ENCODE peak calls at places on chromosomes 2 and 18, in four cellular contexts. One of them, this sample, is unnamed.

GRCh38 chr2:218853766-218854165 is 5.8 kb upstream of the WNT6 start:
- DNase-seq in stimulated activated CD4-positive, alpha-beta T cell treated with anti-CD3 and anti-CD28 coated beads, Interleukin-1b, Interleukin-23, amount 100 ng/mL, for 24 hours: no peak
- DNase-seq in left ventricle myocardium inferior: no peak
- DNase-seq in neural crest cell: no peak
- DNase-seq in this sample: no peak

GRCh38 chr2:85184990-85185389 is 51.8 kb downstream of the TCF7L1 start:
- DNase-seq in stimulated activated CD4-positive, alpha-beta T cell treated with anti-CD3 and anti-CD28 coated beads, Interleukin-1b, Interleukin-23, amount 100 ng/mL, for 24 hours: no peak
- DNase-seq in left ventricle myocardium inferior: no peak
- DNase-seq in neural crest cell: no peak
- DNase-seq in this sample: no peak

GRCh38 chr18:54531402-54532065 is 59.5 kb upstream of the DYNAP start:
- DNase-seq in stimulated activated CD4-positive, alpha-beta T cell treated with anti-CD3 and anti-CD28 coated beads, Interleukin-1b, Interleukin-23, amount 100 ng/mL, for 24 hours: no peak
- DNase-seq in left ventricle myocardium inferior: no peak
- DNase-seq in neural crest cell: no peak
- DNase-seq in this sample: no peak

GRCh38 chr2:44305882-44306281 is 30.6 kb downstream of the SLC3A1 start:
- DNase-seq in stimulated activated CD4-positive, alpha-beta T cell treated with anti-CD3 and anti-CD28 coated beads, Interleukin-1b, Interleukin-23, amount 100 ng/mL, for 24 hours: no peak
- DNase-seq in left ventricle myocardium inferior: no peak
- DNase-seq in neural crest cell: no peak
- DNase-seq in this sample: no peak

GRCh38 chr2:84904717-84905174 is 710 bp upstream of the TMSB10 start:
- DNase-seq in stimulated activated CD4-positive, alpha-beta T cell treated with anti-CD3 and anti-CD28 coated beads, Interleukin-1b, Interleukin-23, amount 100 ng/mL, for 24 hours: no peak
- DNase-seq in left ventricle myocardium inferior: peak
- DNase-seq in neural crest cell: peak
- DNase-seq in this sample: no peak

GRCh38 chr2:16208921-16209320 is 268.6 kb downstream of the MYCN start:
- DNase-seq in stimulated activated CD4-positive, alpha-beta T cell treated with anti-CD3 and anti-CD28 coated beads, Interleukin-1b, Interleukin-23, amount 100 ng/mL, for 24 hours: no peak
- DNase-seq in left ventricle myocardium inferior: no peak
- DNase-seq in neural crest cell: no peak
- DNase-seq in this sample: no peak

GRCh38 chr18:944440-944839 is 39.8 kb downstream of the ADCYAP1 start:
- DNase-seq in stimulated activated CD4-positive, alpha-beta T cell treated with anti-CD3 and anti-CD28 coated beads, Interleukin-1b, Interleukin-23, amount 100 ng/mL, for 24 hours: no peak
- DNase-seq in left ventricle myocardium inferior: no peak
- DNase-seq in neural crest cell: no peak
- DNase-seq in this sample: no peak

GRCh38 chr18:12074734-12075133 is 18.9 kb upstream of the ANKRD62 start:
- DNase-seq in stimulated activated CD4-positive, alpha-beta T cell treated with anti-CD3 and anti-CD28 coated beads, Interleukin-1b, Interleukin-23, amount 100 ng/mL, for 24 hours: no peak
- DNase-seq in left ventricle myocardium inferior: no peak
- DNase-seq in neural crest cell: no peak
- DNase-seq in this sample: no peak

GRCh38 chr2:233422050-233422639 is 67.9 kb downstream of the DGKD start:
- DNase-seq in stimulated activated CD4-positive, alpha-beta T cell treated with anti-CD3 and anti-CD28 coated beads, Interleukin-1b, Interleukin-23, amount 100 ng/mL, for 24 hours: no peak
- DNase-seq in left ventricle myocardium inferior: no peak
- DNase-seq in neural crest cell: no peak
- DNase-seq in this sample: no peak

GRCh38 chr18:5627756-5628511 is 84.1 kb upstream of the EPB41L3 start:
- DNase-seq in stimulated activated CD4-positive, alpha-beta T cell treated with anti-CD3 and anti-CD28 coated beads, Interleukin-1b, Interleukin-23, amount 100 ng/mL, for 24 hours: no peak
- DNase-seq in left ventricle myocardium inferior: no peak
- DNase-seq in neural crest cell: no peak
- DNase-seq in this sample: no peak

GRCh38 chr18:70366174-70366573 is 77.3 kb downstream of the SOCS6 start:
- DNase-seq in stimulated activated CD4-positive, alpha-beta T cell treated with anti-CD3 and anti-CD28 coated beads, Interleukin-1b, Interleukin-23, amount 100 ng/mL, for 24 hours: no peak
- DNase-seq in left ventricle myocardium inferior: no peak
- DNase-seq in neural crest cell: no peak
- DNase-seq in this sample: no peak

GRCh38 chr2:20419007-20419576 is 27.8 kb upstream of the RHOB start:
- DNase-seq in stimulated activated CD4-positive, alpha-beta T cell treated with anti-CD3 and anti-CD28 coated beads, Interleukin-1b, Interleukin-23, amount 100 ng/mL, for 24 hours: no peak
- DNase-seq in left ventricle myocardium inferior: no peak
- DNase-seq in neural crest cell: no peak
- DNase-seq in this sample: no peak

GRCh38 chr2:144834363-144834762 is 314.4 kb upstream of the ZEB2 start:
- DNase-seq in stimulated activated CD4-positive, alpha-beta T cell treated with anti-CD3 and anti-CD28 coated beads, Interleukin-1b, Interleukin-23, amount 100 ng/mL, for 24 hours: no peak
- DNase-seq in left ventricle myocardium inferior: no peak
- DNase-seq in neural crest cell: no peak
- DNase-seq in this sample: no peak

GRCh38 chr18:13810950-13811485 is 12.9 kb upstream of the MC5R start:
- DNase-seq in stimulated activated CD4-positive, alpha-beta T cell treated with anti-CD3 and anti-CD28 coated beads, Interleukin-1b, Interleukin-23, amount 100 ng/mL, for 24 hours: no peak
- DNase-seq in left ventricle myocardium inferior: no peak
- DNase-seq in neural crest cell: no peak
- DNase-seq in this sample: no peak

GRCh38 chr2:152875832-152876669 is 157.6 kb downstream of the ARL6IP6 start:
- DNase-seq in stimulated activated CD4-positive, alpha-beta T cell treated with anti-CD3 and anti-CD28 coated beads, Interleukin-1b, Interleukin-23, amount 100 ng/mL, for 24 hours: no peak
- DNase-seq in left ventricle myocardium inferior: no peak
- DNase-seq in neural crest cell: no peak
- DNase-seq in this sample: no peak

GRCh38 chr2:31704561-31705212 is 123.9 kb upstream of the SRD5A2 start:
- DNase-seq in stimulated activated CD4-positive, alpha-beta T cell treated with anti-CD3 and anti-CD28 coated beads, Interleukin-1b, Interleukin-23, amount 100 ng/mL, for 24 hours: no peak
- DNase-seq in left ventricle myocardium inferior: no peak
- DNase-seq in neural crest cell: no peak
- DNase-seq in this sample: no peak